ENCODE peak calls at places on chromosomes 3 and 15, in eight cellular contexts. D is foreskin fibroblast, R is A549, U is heart left ventricle, M is PC-3, O is left ventricle myocardium inferior, S is cardiac muscle cell, B is dorsolateral prefrontal cortex. Z is an unnamed sample.
A peak's percentile ranks its signal among the peaks of the same experiment; 100 is the strongest.

GRCh38 chr3:9168230-9168629 is 81.2 kb downstream of the SRGAP3 start:
- DNase-seq in S (no peak), R (no peak), U (no peak), M (no peak), O (no peak), B (no peak), D (no peak), Z (no peak)

GRCh38 chr3:105365536-105366301 is 990 bp upstream of the ALCAM start:
- DNase-seq in U (no peak), M (no peak), D (peak; percentile 55), B (no peak), S (peak; percentile 65), R (peak; percentile 50), O (no peak), Z (no peak)

GRCh38 chr3:183912895-183913579 is 28.4 kb upstream of the PARL start:
- DNase-seq in U (no peak), B (no peak), M (peak; percentile 37), R (no peak), D (no peak), S (no peak), O (no peak), Z (no peak)

GRCh38 chr3:38367709-38368108 is 21.1 kb downstream of the XYLB start:
- DNase-seq in O (no peak), S (no peak), R (no peak), D (no peak), U (no peak), M (no peak), B (no peak), Z (no peak)

GRCh38 chr3:128293930-128294329 is 140.6 kb downstream of the EEFSEC start:
- DNase-seq in B (no peak), R (no peak), M (no peak), S (no peak), U (peak; percentile 63), O (no peak), D (no peak), Z (no peak)

GRCh38 chr3:197714251-197714650 is 22.5 kb downstream of the RUBCN start:
- DNase-seq in R (no peak), S (no peak), U (no peak), M (no peak), O (no peak), D (no peak), B (no peak), Z (no peak)

GRCh38 chr15:95369202-95369601 is 961.3 kb upstream of the NR2F2 start:
- DNase-seq in B (no peak), U (no peak), M (no peak), O (no peak), D (no peak), R (no peak), S (no peak), Z (no peak)

GRCh38 chr3:71062037-71062919 is 521.2 kb downstream of the FOXP1 start:
- DNase-seq in O (no peak), B (no peak), S (peak; percentile 73), R (no peak), M (peak; percentile 42), D (no peak), U (no peak), Z (no peak)

GRCh38 chr3:129231331-129232119 is 17.9 kb upstream of the COPG1 start:
- DNase-seq in U (no peak), D (no peak), B (no peak), R (no peak), O (no peak), S (no peak), M (peak; percentile 77), Z (no peak)

GRCh38 chr15:70584838-70585706 is 178.3 kb downstream of the UACA start:
- DNase-seq in B (no peak), S (no peak), U (no peak), O (no peak), D (no peak), M (peak; percentile 78), R (peak; percentile 77), Z (no peak)

GRCh38 chr3:132083159-132083558 is 48.3 kb upstream of the CPNE4 start:
- DNase-seq in S (no peak), B (no peak), O (no peak), D (no peak), U (no peak), R (no peak), M (no peak), Z (no peak)

GRCh38 chr3:21551019-21551418 is 200.0 kb downstream of the ZNF385D start:
- DNase-seq in S (peak; percentile 19), B (no peak), R (no peak), U (no peak), O (no peak), M (peak; percentile 38), D (peak; percentile 10), Z (no peak)

GRCh38 chr15:92884813-92885461 is 15.2 kb upstream of the CHD2 start:
- DNase-seq in D (no peak), M (peak; percentile 21), S (peak; percentile 49), R (no peak), B (no peak), U (no peak), O (no peak), Z (no peak)

GRCh38 chr3:36257117-36257516 is 123.2 kb upstream of the STAC start:
- DNase-seq in U (no peak), S (no peak), O (no peak), R (no peak), D (no peak), B (no peak), M (peak; percentile 32), Z (peak; percentile 78)

GRCh38 chr15:80974914-80975313 is 14.7 kb downstream of the MESD start:
- DNase-seq in S (no peak), D (no peak), O (no peak), R (no peak), B (no peak), U (no peak), M (no peak), Z (no peak)

GRCh38 chr15:80569656-80570055 is 125.5 kb upstream of the ABHD17C start:
- DNase-seq in O (no peak), M (no peak), S (no peak), D (no peak), B (no peak), R (no peak), U (no peak), Z (no peak)

GRCh38 chr15:69958494-69959134 is 139.1 kb downstream of the TLE3 start:
- DNase-seq in D (no peak), M (no peak), U (no peak), O (no peak), S (no peak), R (no peak), B (no peak), Z (no peak)

GRCh38 chr3:38227989-38228388 is 37.6 kb upstream of the SLC22A13 start:
- DNase-seq in O (no peak), M (peak; percentile 41), R (no peak), U (no peak), D (peak; percentile 69), S (peak; percentile 76), B (no peak), Z (no peak)

GRCh38 chr15:25763954-25764353 is 99.2 kb downstream of the ATP10A start:
- DNase-seq in U (no peak), S (no peak), M (no peak), B (no peak), O (no peak), D (no peak), R (no peak), Z (no peak)

GRCh38 chr15:25766421-25766820 is 96.7 kb downstream of the ATP10A start:
- DNase-seq in S (no peak), R (no peak), M (no peak), B (no peak), U (no peak), O (no peak), D (no peak), Z (no peak)

GRCh38 chr15:25764980-25765735 is 98.0 kb downstream of the ATP10A start:
- DNase-seq in S (no peak), O (no peak), R (no peak), M (no peak), B (no peak), U (no peak), D (no peak), Z (no peak)

GRCh38 chr15:25762015-25762662 is 101.0 kb downstream of the ATP10A start:
- DNase-seq in D (no peak), S (no peak), B (no peak), U (no peak), M (no peak), O (no peak), R (no peak), Z (no peak)

GRCh38 chr15:25763206-25763880 is 99.8 kb downstream of the ATP10A start:
- DNase-seq in R (peak; percentile 50), O (no peak), B (no peak), S (no peak), M (no peak), U (no peak), D (no peak), Z (no peak)
- H3K4me3 ChIP-seq in R (no peak overlapping the region), O (no peak overlapping the region), B (no peak overlapping the region), S (no peak overlapping the region), M (no peak overlapping the region), U (no peak overlapping the region), D (no peak overlapping the region), Z (no peak overlapping the region)

GRCh38 chr3:177124882-177125281 is 72.4 kb downstream of the TBL1XR1 start:
- DNase-seq in O (no peak), S (peak; percentile 45), D (peak; percentile 5), U (no peak), B (no peak), M (no peak), R (no peak), Z (no peak)
- TF ChIP-seq CTCF in O (no peak), S (no peak), D (no peak), U (no peak), B (no peak), M (no peak), R (no peak), Z (no peak)

DNA sequence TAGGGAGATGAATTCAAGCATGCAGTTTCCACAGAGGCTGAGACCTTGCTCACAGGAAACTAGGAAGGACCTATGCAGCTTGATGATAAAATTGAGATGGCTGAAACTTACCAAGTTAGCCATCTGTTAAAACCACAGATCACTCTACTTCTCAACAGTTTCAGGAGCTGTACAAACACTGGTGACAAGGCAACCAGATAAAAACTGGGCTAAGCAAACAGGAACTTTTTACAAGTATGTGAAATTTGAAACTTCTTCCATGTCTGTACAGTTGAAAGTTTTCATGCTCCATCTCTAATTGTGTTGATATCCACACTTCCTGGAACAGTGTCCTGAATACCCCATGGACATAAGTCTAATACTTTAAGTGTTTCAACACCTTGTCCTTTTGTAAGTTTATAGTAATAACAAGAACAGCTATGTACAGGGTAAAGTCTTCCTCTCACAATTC is 78.2 kb downstream of the FAIM start:
- DNase-seq in U (no peak), O (no peak), D (peak; percentile 73), R (no peak), B (no peak), S (peak; percentile 91), M (peak; percentile 76), Z (peak; percentile 31)
- H3K4me3 ChIP-seq in U (no peak overlapping the region), O (no peak overlapping the region), D (no peak overlapping the region), R (no peak overlapping the region), B (no peak overlapping the region), S (no peak overlapping the region), M (no peak overlapping the region), Z (no peak overlapping the region)

DNA sequence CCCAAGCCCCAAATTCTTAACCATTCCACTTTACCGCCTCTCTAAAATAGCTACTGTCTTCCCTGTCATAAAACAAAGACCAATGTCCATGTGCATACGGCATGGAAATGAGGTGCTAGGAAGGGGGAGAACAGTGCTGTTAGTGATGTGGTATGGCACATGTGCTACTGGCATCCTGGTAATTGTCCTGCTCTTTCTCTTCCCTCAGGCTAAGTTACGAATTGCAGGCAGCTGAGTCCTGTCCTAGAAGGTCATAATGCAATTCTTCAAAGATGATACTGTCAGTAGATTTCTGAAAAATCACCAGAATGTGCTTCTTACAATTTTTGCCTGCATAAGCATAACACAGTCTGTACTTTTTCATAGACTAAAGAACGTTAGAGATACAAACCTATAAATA is 216.8 kb downstream of the RSL24D1 start:
- DNase-seq in D (no peak), M (no peak), R (no peak), S (no peak), B (no peak), U (no peak), O (no peak), Z (no peak)
- TF ChIP-seq CTCF in D (no peak), M (no peak), R (no peak), S (no peak), B (no peak), U (no peak), O (no peak), Z (no peak)